ENCODE peak calls at places on chromosomes 3 and 15, in five cellular contexts. Q is EL; Z is activated T-cell treated with anti-CD3 and anti-CD28 coated beads, Interleukin-2, amount 50 U/mL, for 1 hour; U is BJ; N is naive thymus-derived CD4-positive, alpha-beta T cell. F is an unnamed sample.

GRCh38 chr15:64699767-64700388 is 75.5 kb downstream of the RBPMS2 start:
- DNase-seq in Q (peak), Z (no peak), U (no peak), N (no peak), F (no peak)

GRCh38 chr15:39285663-39286062 is 295.2 kb upstream of the THBS1 start:
- DNase-seq in Q (no peak), Z (no peak), U (no peak), N (no peak), F (no peak)

GRCh38 chr15:49380912-49381311 is 42.1 kb upstream of the FGF7 start:
- DNase-seq in Q (no peak), Z (no peak), U (no peak), N (no peak), F (no peak)

GRCh38 chr3:32817561-32818430 is at the start of gene TRIM71:
- DNase-seq in Q (peak), Z (peak), U (no peak), N (peak), F (no peak)

GRCh38 chr3:71831599-71831998 is 46.7 kb upstream of the PROK2 start:
- DNase-seq in Q (no peak), Z (no peak), U (no peak), N (no peak), F (no peak)

GRCh38 chr3:38964646-38965045 is 87.1 kb downstream of the SCN11A start:
- DNase-seq in Q (no peak), Z (no peak), U (no peak), N (no peak), F (no peak)

GRCh38 chr3:147906275-147906674 is 497.1 kb downstream of the ZIC1 start:
- DNase-seq in Q (peak), Z (no peak), U (no peak), N (no peak), F (no peak)

GRCh38 chr3:21919383-21919782 is 168.4 kb upstream of the ZNF385D start:
- DNase-seq in Q (no peak), Z (no peak), U (no peak), N (no peak), F (no peak)

GRCh38 chr3:122284486-122284885 is 40.6 kb upstream of the CSTA start:
- DNase-seq in Q (no peak), Z (no peak), U (no peak), N (no peak), F (no peak)

GRCh38 chr15:100284701-100285100 is 57.1 kb downstream of the ADAMTS17 start:
- DNase-seq in Q (no peak), Z (no peak), U (no peak), N (no peak), F (no peak)

GRCh38 chr3:159788987-159789386 is 199.6 kb upstream of the IL12A start:
- DNase-seq in Q (no peak), Z (no peak), U (no peak), N (no peak), F (no peak)

GRCh38 chr3:159208080-159208479 is 406.2 kb downstream of the MFSD1 start:
- DNase-seq in Q (no peak), Z (no peak), U (no peak), N (no peak), F (no peak)

GRCh38 chr15:70672081-70672480 is 91.3 kb downstream of the UACA start:
- DNase-seq in Q (peak), Z (no peak), U (peak), N (no peak), F (peak)

GRCh38 chr3:71710906-71711494 is 14.2 kb downstream of the EIF4E3 start:
- DNase-seq in Q (peak), Z (no peak), U (no peak), N (no peak), F (peak)

GRCh38 chr3:20039765-20040475 is at the start of gene KAT2B:
- DNase-seq in Q (peak), Z (peak), U (no peak), N (peak), F (peak)

GRCh38 chr3:16112910-16113504 is 61.5 kb upstream of the GALNT15 start:
- DNase-seq in Q (peak), Z (no peak), U (no peak), N (no peak), F (no peak)

GRCh38 chr3:7166460-7166859 is 305.5 kb downstream of the GRM7 start:
- DNase-seq in Q (no peak), Z (no peak), U (no peak), N (no peak), F (no peak)

GRCh38 chr3:160129459-160130061 is 95.7 kb upstream of the C3orf80 start:
- DNase-seq in Q (peak), Z (no peak), U (peak), N (no peak), F (peak)

GRCh38 chr3:170907519-170908234 is 760 bp downstream of the EIF5A2 start:
- DNase-seq in Q (peak), Z (no peak), U (no peak), N (no peak), F (no peak)

GRCh38 chr15:76866008-76866407 is 39.1 kb downstream of the SCAPER start:
- DNase-seq in Q (no peak), Z (no peak), U (no peak), N (no peak), F (no peak)

GRCh38 chr15:60297047-60297446 is 100.7 kb downstream of the ANXA2 start:
- DNase-seq in Q (no peak), Z (no peak), U (no peak), N (no peak), F (peak)

GRCh38 chr3:173066044-173066679 is 74.9 kb downstream of the SPATA16 start:
- DNase-seq in Q (peak), Z (no peak), U (no peak), N (no peak), F (peak)

GRCh38 chr3:50607271-50608091 is 4.1 kb downstream of the CISH start:
- DNase-seq in Q (no peak), Z (no peak), U (no peak), N (no peak), F (no peak)